ENCODE peak calls at places on chromosomes 3 and 15, in ten cellular contexts. D is thyroid gland, K is Peyer's patch, A is ovary, M is adrenal gland, R is stomach, L is heart left ventricle, B is breast epithelium, V is H54, Z is K562. N is an unnamed sample.

GRCh38 chr3:15276028-15276717 is 56.2 kb downstream of the SH3BP5 start:
- DNase-seq in D (no peak), K (peak), A (no peak), M (no peak), R (no peak), L (no peak), B (no peak), V (no peak), Z (no peak), N (no peak)

GRCh38 chr3:32998631-32999451 is 47.4 kb downstream of the CCR4 start:
- DNase-seq in D (no peak), K (no peak), A (no peak), M (no peak), R (no peak), L (no peak), B (no peak), V (no peak), Z (no peak), N (no peak)

GRCh38 chr3:10760199-10760598 is 55.8 kb upstream of the SLC6A11 start:
- DNase-seq in D (no peak), K (no peak), A (no peak), M (no peak), R (no peak), L (no peak), B (no peak), V (no peak), Z (no peak), N (no peak)

GRCh38 chr3:193899001-193899400 is 236.9 kb upstream of the HES1 start:
- DNase-seq in D (no peak), K (no peak), A (no peak), M (no peak), R (no peak), L (no peak), B (no peak), V (no peak), Z (no peak), N (no peak)

GRCh38 chr15:43207024-43207423 is 13.8 kb downstream of the EPB42 start:
- DNase-seq in D (no peak), K (no peak), A (no peak), M (no peak), R (no peak), L (no peak), B (no peak), V (no peak), Z (no peak), N (no peak)

GRCh38 chr3:102614580-102614979 is 179.8 kb downstream of the ZPLD1 start:
- DNase-seq in D (no peak), K (no peak), A (no peak), M (no peak), R (no peak), L (no peak), B (no peak), V (no peak), Z (no peak), N (no peak)

GRCh38 chr3:157938154-157938774 is 168.0 kb downstream of the SHOX2 start:
- DNase-seq in D (no peak), K (no peak), A (no peak), M (no peak), R (no peak), L (no peak), B (no peak), V (no peak), Z (no peak), N (no peak)

GRCh38 chr15:37764733-37765191 is 169.7 kb upstream of the TMCO5A start:
- DNase-seq in D (peak), K (peak), A (no peak), M (peak), R (peak), L (no peak), B (no peak), V (peak), Z (peak), N (no peak)

GRCh38 chr3:88221726-88222125 is 72.0 kb downstream of the C3orf38 start:
- DNase-seq in D (no peak), K (no peak), A (no peak), M (no peak), R (no peak), L (no peak), B (no peak), V (no peak), Z (no peak), N (no peak)

GRCh38 chr3:149414557-149415231 is 37.2 kb upstream of the TM4SF1 start:
- DNase-seq in D (no peak), K (no peak), A (no peak), M (no peak), R (no peak), L (no peak), B (no peak), V (no peak), Z (no peak), N (no peak)

GRCh38 chr3:128060473-128061381 is 8.5 kb downstream of the SEC61A1 start:
- DNase-seq in D (no peak), K (no peak), A (no peak), M (no peak), R (no peak), L (no peak), B (no peak), V (no peak), Z (no peak), N (no peak)

GRCh38 chr3:127816783-127817182 is 5.5 kb downstream of the MGLL start:
- DNase-seq in D (no peak), K (no peak), A (no peak), M (no peak), R (no peak), L (no peak), B (peak), V (no peak), Z (no peak), N (no peak)

GRCh38 chr3:126113733-126114132 is 29.8 kb upstream of the SLC41A3 start:
- DNase-seq in D (no peak), K (peak), A (peak), M (no peak), R (no peak), L (no peak), B (no peak), V (peak), Z (peak), N (no peak)

GRCh38 chr3:123656691-123657090 is 71.8 kb upstream of the HACD2 start:
- DNase-seq in D (no peak), K (no peak), A (no peak), M (no peak), R (no peak), L (no peak), B (no peak), V (no peak), Z (peak), N (no peak)

GRCh38 chr15:67396109-67396508 is 124.8 kb upstream of the C15orf61 start:
- DNase-seq in D (no peak), K (no peak), A (no peak), M (no peak), R (no peak), L (no peak), B (no peak), V (no peak), Z (no peak), N (no peak)

GRCh38 chr3:187098925-187099512 is 40.3 kb downstream of the RPL39L start:
- DNase-seq in D (no peak), K (no peak), A (no peak), M (no peak), R (no peak), L (no peak), B (no peak), V (no peak), Z (peak), N (no peak)

GRCh38 chr15:101004986-101005747 is 86.0 kb downstream of the LRRK1 start:
- DNase-seq in D (no peak), K (no peak), A (no peak), M (no peak), R (no peak), L (peak), B (no peak), V (no peak), Z (no peak), N (no peak)

GRCh38 chr3:165748094-165748493 is 89.1 kb downstream of the BCHE start:
- DNase-seq in D (no peak), K (no peak), A (no peak), M (no peak), R (no peak), L (no peak), B (no peak), V (no peak), Z (no peak), N (no peak)

GRCh38 chr3:142251951-142252350 is 26.6 kb upstream of the GK5 start:
- DNase-seq in D (no peak), K (no peak), A (no peak), M (no peak), R (no peak), L (no peak), B (no peak), V (no peak), Z (no peak), N (no peak)

GRCh38 chr15:58374147-58374546 is 57.6 kb upstream of the LIPC start:
- DNase-seq in D (no peak), K (no peak), A (no peak), M (no peak), R (no peak), L (no peak), B (no peak), V (no peak), Z (no peak), N (no peak)

GRCh38 chr15:52011711-52012144 is 7.3 kb upstream of the MAPK6 start:
- DNase-seq in D (no peak), K (no peak), A (no peak), M (no peak), R (no peak), L (no peak), B (no peak), V (no peak), Z (no peak), N (no peak)

GRCh38 chr15:90952901-90953677 is 1.6 kb upstream of the RCCD1 start:
- DNase-seq in D (no peak), K (no peak), A (no peak), M (no peak), R (no peak), L (no peak), B (no peak), V (no peak), Z (no peak), N (no peak)

GRCh38 chr15:68578175-68578959 is 426 bp upstream of the CORO2B start:
- DNase-seq in D (peak), K (peak), A (peak), M (peak), R (peak), L (peak), B (peak), V (peak), Z (no peak), N (peak)

GRCh38 chr3:17672506-17672905 is 69.9 kb downstream of the TBC1D5 start:
- DNase-seq in D (no peak), K (no peak), A (no peak), M (no peak), R (no peak), L (no peak), B (no peak), V (no peak), Z (no peak), N (no peak)

GRCh38 chr3:45092132-45093031 is 53.8 kb downstream of the CDCP1 start:
- DNase-seq in D (no peak), K (peak), A (no peak), M (no peak), R (no peak), L (no peak), B (no peak), V (peak), Z (peak), N (no peak)

GRCh38 chr3:142278451-142278850 is 53.1 kb upstream of the GK5 start:
- DNase-seq in D (peak), K (no peak), A (no peak), M (no peak), R (no peak), L (no peak), B (no peak), V (no peak), Z (no peak), N (no peak)

GRCh38 chr15:66071160-66071559 is 182.4 kb downstream of the MEGF11 start:
- DNase-seq in D (no peak), K (no peak), A (no peak), M (no peak), R (peak), L (no peak), B (no peak), V (no peak), Z (no peak), N (no peak)

GRCh38 chr15:35151782-35152181 is 66.7 kb upstream of the NANOGP8 start:
- DNase-seq in D (no peak), K (no peak), A (no peak), M (no peak), R (no peak), L (no peak), B (no peak), V (no peak), Z (no peak), N (no peak)

GRCh38 chr15:34327906-34328305 is 9.7 kb downstream of the SLC12A6 start:
- DNase-seq in D (no peak), K (no peak), A (no peak), M (no peak), R (no peak), L (no peak), B (no peak), V (no peak), Z (no peak), N (no peak)

GRCh38 chr3:99128205-99128604 is 226.7 kb upstream of the DCBLD2 start:
- DNase-seq in D (no peak), K (no peak), A (no peak), M (no peak), R (no peak), L (no peak), B (no peak), V (no peak), Z (no peak), N (no peak)

GRCh38 chr3:71143493-71143892 is 440.0 kb downstream of the FOXP1 start:
- DNase-seq in D (no peak), K (no peak), A (no peak), M (no peak), R (no peak), L (no peak), B (no peak), V (no peak), Z (no peak), N (no peak)

GRCh38 chr15:66595937-66596545 is 30.2 kb upstream of the LCTL start:
- DNase-seq in D (no peak), K (no peak), A (no peak), M (no peak), R (no peak), L (no peak), B (no peak), V (no peak), Z (no peak), N (no peak)

GRCh38 chr3:5187152-5187919 is at the start of gene EDEM1:
- DNase-seq in D (peak), K (peak), A (peak), M (peak), R (peak), L (peak), B (peak), V (peak), Z (peak), N (peak)

GRCh38 chr3:42490243-42490642 is 12.2 kb upstream of the VIPR1 start:
- DNase-seq in D (peak), K (peak), A (peak), M (peak), R (peak), L (peak), B (peak), V (no peak), Z (no peak), N (no peak)

GRCh38 chr3:61438253-61439115 is 122.9 kb upstream of the PTPRG start:
- DNase-seq in D (no peak), K (no peak), A (no peak), M (no peak), R (no peak), L (no peak), B (no peak), V (no peak), Z (no peak), N (no peak)

GRCh38 chr3:159305017-159305416 is 503.2 kb downstream of the MFSD1 start:
- DNase-seq in D (no peak), K (no peak), A (no peak), M (no peak), R (no peak), L (no peak), B (peak), V (no peak), Z (no peak), N (no peak)

GRCh38 chr3:32583708-32584107 is 13.1 kb upstream of the DYNC1LI1 start:
- DNase-seq in D (no peak), K (no peak), A (no peak), M (no peak), R (no peak), L (no peak), B (no peak), V (no peak), Z (no peak), N (no peak)

DNA sequence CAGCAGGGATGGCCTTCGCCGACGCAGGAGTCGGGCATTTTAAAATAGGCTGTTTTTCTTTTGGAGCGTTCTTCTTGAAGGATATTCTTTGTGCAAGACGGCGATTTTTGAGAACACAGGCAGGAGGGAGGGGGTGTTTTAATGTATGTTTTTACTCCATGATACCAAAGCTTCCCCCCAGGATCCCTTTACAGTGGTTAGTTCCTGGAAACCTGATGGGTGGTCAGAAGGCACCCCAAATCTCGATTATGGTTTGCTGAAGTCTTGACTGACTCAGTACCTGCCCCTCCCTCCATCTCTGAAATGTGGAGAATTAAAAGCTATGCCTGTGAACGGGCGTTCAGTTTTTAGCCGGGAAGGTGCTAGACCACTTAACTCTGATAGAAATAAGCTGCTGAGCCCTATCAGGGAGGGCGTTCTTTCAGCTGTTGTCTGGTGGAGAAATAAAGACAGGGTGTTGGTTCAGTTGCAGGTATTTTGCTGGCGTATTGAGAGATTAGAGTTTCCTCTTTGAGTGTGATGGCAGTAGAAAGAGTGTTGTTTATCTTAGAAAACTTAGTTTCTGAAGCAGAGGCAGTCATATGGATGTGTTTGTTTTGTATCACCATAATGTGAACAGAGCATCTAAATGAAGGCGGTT is 3.4 kb downstream of the IGF1R start:
- DNase-seq in D (peak), K (no peak), A (no peak), M (peak), R (no peak), L (no peak), B (no peak), V (no peak), Z (no peak), N (no peak)
- TF ChIP-seq POLR2A in D (no peak), K (no peak), A (no peak), M (peak), R (no peak), L (no peak), B (no peak), V (no peak), Z (no peak), N (no peak)

GRCh38 chr15:94097567-94097966 is 133.8 kb upstream of the MCTP2 start:
- DNase-seq in D (no peak), K (no peak), A (no peak), M (no peak), R (no peak), L (no peak), B (no peak), V (no peak), Z (no peak), N (no peak)
- TF ChIP-seq POLR2A in D (no peak), K (no peak), A (no peak), M (no peak), R (no peak), L (no peak), B (no peak), V (no peak), Z (no peak), N (no peak)

GRCh38 chr3:196067439-196067838 is 14.5 kb downstream of the TFRC start:
- DNase-seq in D (no peak), K (no peak), A (no peak), M (no peak), R (no peak), L (no peak), B (no peak), V (no peak), Z (no peak), N (no peak)

GRCh38 chr3:196076721-196077120 is 5.2 kb downstream of the TFRC start:
- DNase-seq in D (no peak), K (no peak), A (no peak), M (no peak), R (no peak), L (no peak), B (no peak), V (no peak), Z (no peak), N (no peak)

GRCh38 chr3:196072313-196072712 is 9.6 kb downstream of the TFRC start:
- DNase-seq in D (no peak), K (no peak), A (no peak), M (no peak), R (no peak), L (no peak), B (no peak), V (no peak), Z (no peak), N (no peak)

GRCh38 chr3:196075013-196075412 is 6.9 kb downstream of the TFRC start:
- DNase-seq in D (no peak), K (no peak), A (no peak), M (no peak), R (no peak), L (no peak), B (no peak), V (no peak), Z (no peak), N (no peak)

GRCh38 chr3:196073188-196073838 is 8.6 kb downstream of the TFRC start:
- DNase-seq in D (peak), K (peak), A (peak), M (peak), R (peak), L (peak), B (peak), V (peak), Z (peak), N (no peak)
- TF ChIP-seq POLR2A in D (no peak), K (no peak), A (no peak), M (no peak), R (no peak), L (no peak), B (no peak), V (no peak), Z (peak), N (no peak)

GRCh38 chr15:73988075-73988969 is 3.8 kb downstream of the STOML1 start:
- DNase-seq in D (no peak), K (no peak), A (no peak), M (no peak), R (no peak), L (no peak), B (peak), V (no peak), Z (no peak), N (no peak)
- TF ChIP-seq POLR2A in D (no peak), K (no peak), A (no peak), M (no peak), R (no peak), L (no peak), B (no peak), V (no peak), Z (no peak), N (no peak)

GRCh38 chr3:9732753-9733115 is 1.2 kb downstream of the BRPF1 start:
- DNase-seq in D (peak), K (no peak), A (no peak), M (peak), R (no peak), L (no peak), B (peak), V (no peak), Z (peak), N (no peak)

GRCh38 chr3:9732080-9732752 is 681 bp downstream of the BRPF1 start:
- DNase-seq in D (peak), K (peak), A (no peak), M (peak), R (peak), L (no peak), B (no peak), V (no peak), Z (peak), N (peak)

GRCh38 chr3:9729419-9729818 is 2.1 kb upstream of the BRPF1 start:
- DNase-seq in D (no peak), K (no peak), A (no peak), M (no peak), R (no peak), L (no peak), B (no peak), V (no peak), Z (no peak), N (peak)

GRCh38 chr3:9730747-9731205 is 759 bp upstream of the BRPF1 start:
- DNase-seq in D (no peak), K (no peak), A (no peak), M (no peak), R (no peak), L (no peak), B (no peak), V (peak), Z (no peak), N (no peak)

DNA sequence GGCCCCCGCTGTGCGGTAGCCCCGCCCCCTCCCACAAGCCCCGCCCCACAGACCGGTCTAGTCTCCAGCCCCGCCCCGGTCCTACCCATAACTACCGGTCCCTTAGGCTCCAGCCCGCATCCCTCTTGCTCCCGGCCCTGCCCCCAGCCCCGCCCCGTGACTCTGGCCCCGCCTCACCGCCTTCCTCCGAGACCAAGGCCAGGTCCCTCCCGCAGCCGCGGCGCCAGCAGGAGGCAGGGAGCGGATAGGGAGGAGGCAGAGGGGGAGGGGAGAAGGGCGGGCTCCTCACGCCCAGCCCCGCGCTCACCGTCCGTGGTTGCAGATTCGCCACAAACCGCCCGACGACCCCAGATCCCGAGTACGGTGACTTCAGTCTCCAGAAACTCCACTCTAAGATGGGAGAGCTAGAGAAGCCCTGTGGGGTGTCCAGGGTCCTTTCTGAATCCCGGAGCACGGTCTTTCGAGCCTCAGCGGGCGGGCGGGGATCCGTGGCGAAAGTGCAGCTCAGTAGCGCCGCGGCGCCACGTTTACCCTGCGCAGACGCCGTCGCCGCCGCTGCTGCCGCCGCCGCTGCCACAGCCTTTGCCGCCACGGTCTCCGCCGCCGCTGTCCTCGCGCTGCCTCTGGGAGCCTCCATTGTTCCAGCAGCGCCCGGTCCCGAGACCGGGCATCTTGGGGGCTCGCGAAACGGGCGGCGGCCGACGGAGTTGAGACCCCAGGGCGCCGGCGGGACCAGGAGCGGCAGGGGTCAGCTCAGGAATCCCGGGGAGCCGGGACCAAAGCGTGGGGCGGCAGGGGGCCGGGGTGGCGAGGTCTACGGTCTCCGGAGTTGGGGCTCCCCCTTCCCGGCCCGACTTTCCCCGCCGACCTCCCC is at the start of gene BRPF1:
- DNase-seq in D (peak), K (peak), A (peak), M (peak), R (peak), L (peak), B (peak), V (peak), Z (peak), N (peak)
- TF ChIP-seq POLR2A in D (no peak), K (peak), A (peak), M (peak), R (no peak), L (no peak), B (no peak), V (peak), Z (peak), N (no peak)